ENCODE peak calls at places on chromosomes 3 and 15, in four cellular contexts. W, R, J and Z are unnamed samples.

GRCh38 chr3:52395503-52395865 is 49.4 kb downstream of the SEMA3G start:
- DNase-seq in J (no peak), R (no peak), W (peak), Z (no peak)

GRCh38 chr3:17431004-17431403 is 311.4 kb downstream of the TBC1D5 start:
- DNase-seq in J (peak), R (peak), W (no peak), Z (peak)

GRCh38 chr3:10929978-10930620 is 62.4 kb upstream of the SLC6A1 start:
- DNase-seq in W (no peak), J (no peak), R (no peak), Z (no peak)

GRCh38 chr3:44762170-44762677 is 630 bp downstream of the KIF15 start:
- DNase-seq in R (no peak), J (peak), W (no peak), Z (peak)

GRCh38 chr15:39411102-39411989 is 169.5 kb upstream of the THBS1 start:
- DNase-seq in R (no peak), J (no peak), W (no peak), Z (peak)

GRCh38 chr3:196097373-196098154 is 15.7 kb upstream of the TFRC start:
- DNase-seq in W (no peak), R (no peak), J (no peak), Z (no peak)

GRCh38 chr3:107943860-107944543 is 146.8 kb downstream of the CD47 start:
- DNase-seq in R (no peak), J (no peak), W (no peak), Z (peak)

GRCh38 chr3:18344306-18345014 is 80.7 kb downstream of the SATB1 start:
- DNase-seq in W (no peak), R (no peak), J (no peak), Z (no peak)